ENCODE peak calls at places on chromosome 1, in four cellular contexts. C is NB4, U is Peyer's patch, M is GM12878. G is an unnamed sample.

GRCh38 chr1:67479146-67479891 is 49.1 kb upstream of the SERBP1 start:
- DNase-seq in U (no peak), M (no peak), C (no peak), G (no peak)

GRCh38 chr1:47389735-47390134 is 26.4 kb upstream of the FOXE3 start:
- DNase-seq in M (no peak), C (no peak), U (no peak), G (no peak)

GRCh38 chr1:228120351-228121091 is 11.4 kb upstream of the MRPL55 start:
- DNase-seq in C (no peak), M (no peak), U (no peak), G (no peak)

GRCh38 chr1:27099904-27100796 is 54.8 kb downstream of the SLC9A1 start:
- DNase-seq in C (peak; percentile 6), M (no peak), U (peak; percentile 51), G (no peak)

GRCh38 chr1:203153989-203154821 is 21.4 kb downstream of the MYBPH start:
- DNase-seq in U (no peak), C (peak; percentile 44), M (no peak), G (no peak)

GRCh38 chr1:153395136-153395685 is 4.3 kb upstream of the S100A8 start:
- DNase-seq in U (no peak), C (no peak), M (no peak), G (no peak)

GRCh38 chr1:166159656-166160055 is 7.1 kb downstream of the FAM78B start:
- DNase-seq in C (no peak), U (no peak), M (no peak), G (no peak)

GRCh38 chr1:36087233-36088123 is 1.2 kb upstream of the ADPRS start:
- DNase-seq in M (no peak), C (peak; percentile 95), U (no peak), G (peak; percentile 32)

GRCh38 chr1:225987491-225988316 is 11.4 kb downstream of the SDE2 start:
- DNase-seq in C (peak; percentile 68), U (no peak), M (no peak), G (peak; percentile 56)

GRCh38 chr1:172628416-172628815 is 30.5 kb upstream of the FASLG start:
- DNase-seq in M (no peak), C (no peak), U (no peak), G (no peak)

GRCh38 chr1:185644531-185644930 is 89.7 kb upstream of the HMCN1 start:
- DNase-seq in M (no peak), C (peak; percentile 11), U (no peak), G (no peak)

GRCh38 chr1:221344693-221345092 is 397.2 kb downstream of the DUSP10 start:
- DNase-seq in U (no peak), M (no peak), C (no peak), G (no peak)

GRCh38 chr1:228151526-228151925 is 1.8 kb downstream of the GJC2 start:
- DNase-seq in U (peak; percentile 46), C (no peak), M (no peak), G (no peak)

GRCh38 chr1:96660503-96660902 is 61.1 kb upstream of the PTBP2 start:
- DNase-seq in M (no peak), C (no peak), U (no peak), G (no peak)

GRCh38 chr1:172727956-172728603 is 69.2 kb downstream of the FASLG start:
- DNase-seq in U (no peak), C (peak; percentile 76), M (no peak), G (peak; percentile 81)

GRCh38 chr1:8836228-8836627 is 18.8 kb upstream of the RERE start:
- DNase-seq in M (no peak), C (no peak), U (no peak), G (no peak)

DNA sequence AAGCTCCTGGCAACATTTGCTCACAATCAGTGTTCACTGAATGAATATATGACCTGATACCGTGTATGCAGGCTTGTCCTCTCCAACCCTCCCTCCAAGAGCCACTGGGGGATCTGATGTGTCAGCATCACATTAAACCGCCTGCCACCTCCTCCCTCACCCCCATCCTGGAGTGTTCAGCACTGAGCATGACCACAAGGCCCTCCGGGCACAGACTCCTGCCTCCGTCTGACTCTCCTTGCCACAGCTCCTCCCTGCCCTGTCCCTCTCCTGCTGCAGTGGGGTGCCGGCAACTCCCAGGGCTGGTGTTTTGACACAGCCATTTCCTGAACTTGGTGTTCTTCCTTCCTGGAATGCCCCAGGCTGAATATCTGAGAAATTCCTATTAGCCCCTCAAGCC is 136.7 kb downstream of the FCRL5 start:
- DNase-seq in U (no peak), M (no peak), C (no peak), G (no peak)
- H3K4me3 ChIP-seq in U (no peak overlapping the region), M (no peak overlapping the region), C (no peak overlapping the region), G (no peak overlapping the region)

DNA sequence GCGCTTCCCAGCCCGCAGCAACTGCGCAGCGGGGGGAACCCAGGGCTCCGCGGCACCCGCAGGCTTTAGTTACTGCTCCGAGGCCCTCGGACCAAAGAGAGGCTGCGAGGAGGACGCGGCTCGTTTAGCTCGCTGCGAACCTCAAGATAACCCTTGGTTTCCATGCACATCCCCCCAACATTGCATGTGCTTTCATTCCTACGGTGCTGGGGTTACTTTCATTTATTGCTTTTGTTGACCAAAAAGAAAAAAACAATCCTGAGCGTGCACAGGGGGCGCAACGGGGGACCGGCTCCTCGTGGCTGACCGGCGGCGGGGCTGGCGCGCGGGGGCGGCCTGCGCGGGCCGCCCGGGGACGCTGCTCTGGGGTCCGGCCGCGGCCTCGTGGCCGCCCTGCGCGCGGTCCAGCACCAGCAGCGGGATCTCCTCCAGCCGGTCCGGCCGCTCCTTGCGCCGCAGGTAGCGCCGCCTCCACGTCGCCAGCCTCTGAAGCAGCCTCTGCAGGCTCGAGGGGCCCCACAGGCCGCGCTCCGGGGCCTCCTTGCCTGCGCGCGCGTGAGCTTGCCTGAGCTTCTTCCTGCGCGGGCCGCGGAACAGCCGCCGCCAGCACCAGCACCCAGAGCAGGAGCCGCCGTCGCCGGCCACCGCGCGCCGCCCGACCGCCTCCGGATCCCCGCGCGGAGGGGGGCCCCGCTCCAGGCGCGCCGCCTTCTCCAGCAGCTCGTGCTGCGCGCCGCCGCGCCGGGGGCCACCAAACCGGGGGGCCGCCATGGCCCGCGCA is 77.4 kb downstream of the DESI2 start:
- DNase-seq in C (peak; percentile 62), U (peak; percentile 54), M (no peak), G (peak; percentile 45)
- TF ChIP-seq CTCF in C (no peak), U (no peak), M (no peak), G (no peak)

GRCh38 chr1:158019177-158019868 is 25.9 kb downstream of the KIRREL1 start:
- DNase-seq in M (no peak), C (no peak), U (no peak), G (no peak)
- H3K4me3 ChIP-seq in M (no peak overlapping the region), C (no peak overlapping the region), U (no peak overlapping the region), G (no peak overlapping the region)

DNA sequence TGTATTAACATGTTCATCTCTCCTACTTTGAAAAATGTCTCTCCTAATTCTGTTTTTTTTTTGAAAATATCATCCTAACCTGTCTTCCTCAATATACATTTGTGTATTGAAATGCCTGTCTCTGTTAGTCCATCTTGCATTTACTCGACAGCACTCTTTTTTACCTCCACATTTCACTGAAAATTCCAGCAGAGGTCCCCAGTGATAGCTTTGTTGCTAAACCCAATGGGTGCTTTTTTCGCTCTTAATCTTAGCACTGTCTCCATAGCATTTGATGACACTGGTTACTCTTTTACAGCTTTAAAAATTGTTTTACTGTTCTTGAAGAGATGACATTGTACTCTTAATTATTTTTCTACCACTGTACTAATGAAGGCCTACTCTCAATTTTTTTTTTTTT is 10.8 kb downstream of the OSBPL9 start:
- DNase-seq in U (no peak), M (no peak), C (peak; percentile 61), G (peak; percentile 53)
- TF ChIP-seq CTCF in U (peak; percentile 45), M (peak; percentile 37), C (peak; percentile 41), G (peak; percentile 20)

GRCh38 chr1:89311757-89312156 is 39.1 kb upstream of the GBP5 start:
- DNase-seq in C (peak; percentile 83), U (no peak), M (no peak), G (peak; percentile 14)

GRCh38 chr1:89309828-89310227 is 37.2 kb upstream of the GBP5 start:
- DNase-seq in U (no peak), C (no peak), M (no peak), G (no peak)

GRCh38 chr1:89312572-89312971 is 39.9 kb upstream of the GBP5 start:
- DNase-seq in C (peak; percentile 76), M (no peak), U (no peak), G (no peak)

GRCh38 chr1:89310976-89311375 is 38.3 kb upstream of the GBP5 start:
- DNase-seq in U (no peak), M (no peak), C (peak; percentile 13), G (no peak)

DNA sequence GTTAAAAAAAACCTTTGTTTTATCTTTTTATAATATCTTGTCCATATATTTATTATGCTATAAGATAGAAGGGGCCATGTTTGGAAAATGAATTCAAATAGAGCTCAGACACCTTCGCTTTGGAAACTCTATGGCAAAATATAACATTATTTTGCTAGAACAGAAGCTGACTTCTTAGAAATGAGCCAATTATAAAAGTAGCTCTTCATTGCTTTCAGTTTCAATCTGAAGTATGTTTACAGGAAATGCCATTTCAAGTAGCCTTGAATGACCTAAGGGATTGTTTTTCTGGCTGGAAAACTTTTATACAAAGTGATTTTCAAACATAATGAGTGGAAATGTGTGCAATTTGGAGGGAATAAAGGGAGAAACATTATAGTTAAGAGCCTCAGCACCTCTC is 37.8 kb upstream of the GBP5 start:
- DNase-seq in M (peak; percentile 15), C (no peak), U (no peak), G (peak; percentile 49)
- H3K4me3 ChIP-seq in M (no peak overlapping the region), C (no peak overlapping the region), U (no peak overlapping the region), G (no peak overlapping the region)

GRCh38 chr1:234696148-234696576 is 86.2 kb upstream of the IRF2BP2 start:
- DNase-seq in M (peak; percentile 71), U (no peak), C (no peak), G (peak; percentile 80)

GRCh38 chr1:234699795-234700665 is 90.1 kb upstream of the IRF2BP2 start:
- DNase-seq in U (peak; percentile 60), M (peak; percentile 83), C (peak; percentile 59), G (peak; percentile 73)

GRCh38 chr1:234698624-234699023 is 88.6 kb upstream of the IRF2BP2 start:
- DNase-seq in M (no peak), C (no peak), U (no peak), G (no peak)

GRCh38 chr1:234696986-234697385 is 87.0 kb upstream of the IRF2BP2 start:
- DNase-seq in C (no peak), U (no peak), M (no peak), G (peak; percentile 34)

DNA sequence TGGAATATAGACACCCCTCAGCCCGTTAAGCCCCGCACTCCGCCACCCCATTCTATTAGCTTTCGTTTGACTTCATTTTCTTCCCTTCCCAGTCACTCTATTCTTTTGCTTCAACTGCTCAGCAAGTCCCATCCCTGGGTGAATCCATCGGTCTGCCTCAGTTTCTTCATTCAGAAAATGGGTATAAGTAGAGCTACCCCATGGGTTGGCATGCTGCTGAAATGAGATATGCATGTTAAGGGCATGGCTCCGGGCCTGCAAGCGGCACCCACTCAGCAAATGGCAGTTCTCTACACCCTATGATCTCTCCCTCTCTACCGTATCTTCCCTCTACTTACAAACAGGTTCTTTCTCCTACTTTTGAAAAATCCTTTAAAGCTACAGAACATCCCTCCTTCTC is 87.8 kb upstream of the IRF2BP2 start:
- DNase-seq in M (no peak), C (no peak), U (no peak), G (no peak)
- TF ChIP-seq CTCF in M (no peak), C (no peak), U (no peak), G (no peak)

GRCh38 chr1:98493469-98493868 is 168.1 kb upstream of the SNX7 start:
- DNase-seq in M (no peak), U (no peak), C (no peak), G (no peak)
- H3K4me3 ChIP-seq in M (no peak overlapping the region), U (no peak overlapping the region), C (no peak overlapping the region), G (no peak overlapping the region)